ENCODE peak calls at places on chromosome 4, in nine cellular contexts. S is GM06990, B is AG04449, E is cardiac septum, N is neural crest cell, D is right atrium auricular region, A is ACHN, G is NCI-H1105, R is HEK293T. Y is an unnamed sample.

GRCh38 chr4:101418055-101418454 is 70.7 kb upstream of the PPP3CA start:
- DNase-seq in S (peak; percentile 24), B (no peak), E (no peak), N (no peak), D (no peak), A (no peak), G (no peak), R (no peak), Y (no peak)

GRCh38 chr4:2837110-2837903 is 6.3 kb upstream of the ADD1 start:
- DNase-seq in S (no peak), B (no peak), E (no peak), N (no peak), D (no peak), A (no peak), G (no peak), R (no peak), Y (peak; percentile 69)

GRCh38 chr4:64520393-64520792 is 111.1 kb upstream of the TECRL start:
- DNase-seq in S (no peak), B (no peak), E (no peak), N (no peak), D (no peak), A (no peak), G (no peak), R (no peak), Y (no peak)

GRCh38 chr4:85127653-85128052 is 161.2 kb upstream of the WDFY3 start:
- DNase-seq in S (peak; percentile 18), B (no peak), E (no peak), N (peak; percentile 3), D (no peak), A (peak; percentile 44), G (no peak), R (peak; percentile 82), Y (peak; percentile 71)

GRCh38 chr4:10554694-10555093 is 97.5 kb upstream of the ZNF518B start:
- DNase-seq in S (no peak), B (no peak), E (no peak), N (peak; percentile 80), D (peak; percentile 67), A (peak; percentile 48), G (peak; percentile 13), R (peak; percentile 45), Y (peak; percentile 50)

GRCh38 chr4:144648042-144648441 is 2.1 kb downstream of the HHIP start:
- DNase-seq in S (no peak), B (no peak), E (no peak), N (no peak), D (no peak), A (no peak), G (no peak), R (no peak), Y (no peak)

GRCh38 chr4:101584306-101584705 is 206.2 kb upstream of the BANK1 start:
- DNase-seq in S (no peak), B (no peak), E (no peak), N (no peak), D (no peak), A (no peak), G (no peak), R (no peak), Y (no peak)

GRCh38 chr4:151409470-151410313 is 716 bp downstream of the FHIP1A start:
- DNase-seq in S (peak; percentile 10), B (no peak), E (no peak), N (no peak), D (no peak), A (peak; percentile 30), G (no peak), R (peak; percentile 25), Y (peak; percentile 76)

GRCh38 chr4:168516841-168517240 is 20.0 kb downstream of the PALLD start:
- DNase-seq in S (no peak), B (no peak), E (no peak), N (no peak), D (no peak), A (no peak), G (no peak), R (no peak), Y (no peak)

GRCh38 chr4:8534129-8534528 is 46.1 kb upstream of the GPR78 start:
- DNase-seq in S (peak; percentile 67), B (no peak), E (no peak), N (no peak), D (no peak), A (peak; percentile 11), G (no peak), R (no peak), Y (peak; percentile 83)

GRCh38 chr4:54971474-54971950 is 153.9 kb downstream of the KDR start:
- DNase-seq in S (no peak), B (no peak), E (no peak), N (no peak), D (no peak), A (peak; percentile 47), G (no peak), R (peak; percentile 59), Y (peak; percentile 38)